ENCODE peak calls at places on chromosome 6, in nine cellular contexts. Y is K562, E is breast epithelium, B is HCT116, P is prostate gland, I is stomach, U is HepG2, K is spleen, T is endothelial cell of umbilical vein. V is an unnamed sample.

GRCh38 chr6:84687487-84687886 is 76.9 kb downstream of the TBX18 start:
- DNase-seq in Y (no peak), K (no peak), I (no peak), T (no peak), P (no peak), U (no peak), B (no peak), E (no peak), V (no peak)

GRCh38 chr6:14621518-14621917 is 503.9 kb downstream of the CD83 start:
- DNase-seq in U (no peak), T (no peak), Y (no peak), P (peak; percentile 22), I (no peak), B (no peak), K (no peak), E (no peak), V (no peak)

GRCh38 chr6:125747589-125748533 is 1.6 kb upstream of the HEY2 start:
- DNase-seq in I (peak; percentile 45), E (no peak), U (no peak), T (no peak), P (peak; percentile 22), B (no peak), K (peak; percentile 88), Y (peak; percentile 13), V (no peak)

GRCh38 chr6:90484903-90485302 is 102.0 kb downstream of the MAP3K7 start:
- DNase-seq in T (no peak), K (no peak), P (no peak), B (no peak), Y (no peak), U (no peak), I (no peak), E (no peak), V (no peak)

GRCh38 chr6:30685157-30685976 is 1.1 kb downstream of the PPP1R18 start:
- DNase-seq in I (no peak), U (no peak), B (no peak), K (peak; percentile 89), T (peak; percentile 34), P (no peak), E (no peak), Y (no peak), V (no peak)

GRCh38 chr6:170110201-170111140 is 180.4 kb downstream of the DLL1 start:
- DNase-seq in T (no peak), Y (no peak), B (no peak), E (peak; percentile 42), P (no peak), U (no peak), K (peak; percentile 67), I (peak; percentile 24), V (no peak)

GRCh38 chr6:15551798-15552197 is 111.0 kb downstream of the DTNBP1 start:
- DNase-seq in I (no peak), K (peak; percentile 83), E (no peak), T (peak; percentile 92), B (no peak), Y (no peak), U (no peak), P (no peak), V (no peak)

GRCh38 chr6:157763894-157764345 is 59.1 kb upstream of the SNX9 start:
- DNase-seq in K (no peak), Y (no peak), B (no peak), P (no peak), E (no peak), U (no peak), T (no peak), I (no peak), V (no peak)

GRCh38 chr6:100549406-100550167 is 84.9 kb upstream of the SIM1 start:
- DNase-seq in E (no peak), P (no peak), I (no peak), B (no peak), Y (no peak), T (no peak), U (no peak), K (no peak), V (no peak)

GRCh38 chr6:157469378-157469777 is 88.4 kb downstream of the ZDHHC14 start:
- DNase-seq in T (no peak), U (no peak), B (no peak), E (no peak), K (no peak), P (no peak), I (no peak), Y (no peak), V (no peak)

GRCh38 chr6:13574149-13574570 is 241 bp upstream of the SIRT5 start:
- DNase-seq in Y (peak; percentile 99), U (peak; percentile 96), I (peak; percentile 93), E (peak; percentile 90), T (peak; percentile 96), P (peak; percentile 94), K (peak; percentile 98), B (peak; percentile 86), V (peak; percentile 90)

GRCh38 chr6:134454794-134455193 is 136.9 kb upstream of the SGK1 start:
- DNase-seq in T (no peak), Y (no peak), I (no peak), K (no peak), B (no peak), U (no peak), E (no peak), P (no peak), V (no peak)

GRCh38 chr6:52574709-52575489 is 2.0 kb downstream of the TRAM2 start:
- DNase-seq in P (no peak), B (no peak), Y (peak; percentile 56), U (no peak), E (no peak), T (peak; percentile 34), K (peak; percentile 82), I (peak; percentile 53), V (no peak)

GRCh38 chr6:11912420-11912819 is 99.7 kb upstream of the HIVEP1 start:
- DNase-seq in K (no peak), E (no peak), Y (no peak), U (no peak), P (no peak), I (no peak), B (no peak), T (no peak), V (no peak)

GRCh38 chr6:16849280-16850210 is 88.3 kb upstream of the ATXN1 start:
- DNase-seq in T (no peak), Y (no peak), B (no peak), P (peak; percentile 53), E (no peak), K (no peak), I (no peak), U (peak; percentile 6), V (no peak)

GRCh38 chr6:132683543-132683942 is 24.6 kb upstream of the TAAR1 start:
- DNase-seq in U (peak; percentile 10), B (no peak), P (no peak), E (no peak), I (no peak), T (no peak), Y (no peak), K (no peak), V (no peak)

GRCh38 chr6:11224966-11225463 is 7.5 kb downstream of the NEDD9 start:
- DNase-seq in I (no peak), Y (no peak), E (no peak), P (no peak), T (peak; percentile 26), K (no peak), B (no peak), U (no peak), V (no peak)

GRCh38 chr6:105995403-105995699 is 90.8 kb upstream of the PRDM1 start:
- DNase-seq in Y (no peak), I (no peak), E (no peak), B (no peak), K (no peak), U (no peak), T (no peak), P (no peak), V (no peak)
- TF ChIP-seq POLR2AphosphoS5 in Y (no peak), I (no peak), E (no peak), B (no peak), K (no peak), U (no peak), T (no peak), P (no peak), V (no peak)

DNA sequence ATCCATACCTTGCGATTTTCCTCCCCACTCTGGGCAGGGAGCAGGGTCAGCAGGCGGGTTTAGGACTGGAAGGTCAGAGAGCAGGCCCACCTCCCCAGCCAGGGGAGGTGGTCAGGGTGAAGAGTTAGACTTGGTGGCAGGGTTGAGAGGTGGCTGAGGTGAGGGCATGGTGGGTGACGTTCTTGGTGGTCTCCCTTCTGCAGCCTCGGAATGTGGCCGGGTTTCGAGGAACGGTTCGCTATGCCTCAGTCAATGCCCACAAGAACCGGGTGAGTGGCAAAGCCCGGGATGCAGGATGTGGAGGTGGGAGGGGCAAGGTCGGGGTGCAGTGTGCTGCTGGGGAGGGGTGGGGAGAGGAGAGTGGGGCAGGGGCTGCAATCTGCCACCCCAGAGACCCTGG is 11.6 kb downstream of the TTBK1 start:
- DNase-seq in K (no peak), P (no peak), T (no peak), U (no peak), Y (no peak), B (no peak), I (no peak), E (no peak), V (no peak)
- TF ChIP-seq POLR2A in K (no peak), P (no peak), T (no peak), U (no peak), Y (no peak), B (no peak), I (no peak), E (no peak), V (no peak)

DNA sequence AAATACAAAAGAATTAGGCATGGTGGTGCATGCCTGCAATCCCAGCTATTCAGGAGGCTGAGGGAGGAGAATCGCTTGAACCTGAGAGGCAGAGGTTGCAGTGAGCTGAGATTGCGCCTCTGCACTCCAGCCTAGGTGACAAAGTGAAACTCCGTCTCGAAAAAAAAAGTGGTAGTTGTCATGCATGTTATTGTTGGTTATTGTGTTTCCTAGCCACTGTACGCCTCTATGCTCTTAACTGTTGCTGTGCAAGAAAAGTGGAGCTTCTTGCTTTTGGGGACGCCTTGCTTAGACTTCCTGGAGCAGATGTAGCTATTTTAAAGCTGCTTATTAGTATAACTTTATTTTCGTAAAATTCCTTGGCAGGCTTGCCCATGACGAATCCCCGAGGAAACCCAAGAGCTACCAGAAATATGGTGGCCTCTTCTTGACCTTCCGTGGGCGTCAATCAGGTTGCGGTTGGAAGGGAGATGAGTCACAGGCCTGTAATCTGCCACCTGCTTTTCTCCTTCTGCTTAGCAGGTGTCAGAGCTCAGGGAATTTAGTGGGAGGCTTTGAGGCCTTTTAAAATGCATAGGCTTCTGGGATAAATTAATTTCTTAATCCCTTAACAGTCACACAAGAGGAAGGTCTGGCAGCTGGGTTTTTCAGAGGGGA is 17.3 kb downstream of the GABRR2 start:
- DNase-seq in U (peak; percentile 47), I (peak; percentile 62), P (peak; percentile 33), Y (peak; percentile 57), B (peak; percentile 94), E (no peak), K (no peak), T (peak; percentile 97), V (peak; percentile 57)
- TF ChIP-seq POLR2AphosphoS5 in U (no peak), I (no peak), P (peak; percentile 50), Y (peak; percentile 53), B (peak; percentile 69), E (no peak), K (peak; percentile 34), T (peak; percentile 91), V (no peak)

DNA sequence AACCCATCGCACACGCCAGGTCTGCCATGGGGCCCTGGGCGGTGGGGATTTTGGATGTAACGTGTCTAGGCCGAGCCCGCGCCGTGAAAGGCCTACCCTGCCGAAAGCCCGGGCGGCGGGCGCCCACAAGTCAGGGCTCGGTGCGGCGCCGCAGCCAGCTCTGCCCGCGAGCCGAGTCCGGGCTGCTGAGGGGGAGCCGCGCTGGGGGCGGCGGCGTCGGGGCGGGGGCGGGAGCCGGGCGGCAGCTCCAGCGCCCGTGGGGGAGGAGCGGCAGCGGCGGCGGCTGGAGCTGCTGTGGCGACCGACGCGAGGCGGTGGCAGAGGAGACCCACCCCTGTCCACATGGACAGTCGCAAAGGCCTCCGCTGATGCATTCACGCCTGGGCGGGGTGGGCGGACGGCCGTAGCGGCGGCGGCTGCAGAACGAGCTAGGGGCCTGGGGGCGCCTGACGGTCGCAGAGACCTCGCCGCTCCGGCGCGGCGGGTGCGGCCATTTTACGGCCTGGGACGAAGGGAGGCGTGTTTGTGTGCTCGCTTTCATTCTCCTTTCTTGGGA is at the start of gene SENP6:
- DNase-seq in Y (peak; percentile 85), U (peak; percentile 72), P (peak; percentile 71), K (peak; percentile 95), B (peak; percentile 27), T (peak; percentile 86), E (peak; percentile 70), I (peak; percentile 75), V (peak; percentile 60)
- TF ChIP-seq POLR2A in Y (peak; percentile 84), U (peak; percentile 95), P (peak; percentile 77), K (peak; percentile 87), B (peak; percentile 49), T (peak; percentile 88), E (peak; percentile 69), I (peak; percentile 11), V (peak; percentile 92)